ENCODE peak calls at places on chromosomes 11 and 22, in four cellular contexts. One of them, this sample, is unnamed.
A peak's percentile ranks its signal among the peaks of the same experiment; 100 is the strongest.

GRCh38 chr22:49197500-49197899 is 630.2 kb downstream of the BRD1 start:
- DNase-seq in HCT116: no peak
- DNase-seq in neural progenitor cell: peak; percentile 48
- DNase-seq in SK-N-SH: no peak
- DNase-seq in this sample: no peak

GRCh38 chr11:34263462-34264186 is 94.2 kb downstream of the ABTB2 start:
- DNase-seq in SK-N-SH: no peak
- DNase-seq in HCT116: peak; percentile 99
- DNase-seq in neural progenitor cell: no peak
- DNase-seq in this sample: peak; percentile 95

GRCh38 chr11:68040121-68040956 is 1.5 kb downstream of the TCIRG1 start:
- DNase-seq in neural progenitor cell: peak; percentile 45
- DNase-seq in SK-N-SH: peak; percentile 86
- DNase-seq in HCT116: no peak
- DNase-seq in this sample: peak; percentile 73

GRCh38 chr11:19472679-19473078 is 231.9 kb upstream of the E2F8 start:
- DNase-seq in neural progenitor cell: no peak
- DNase-seq in SK-N-SH: no peak
- DNase-seq in HCT116: no peak
- DNase-seq in this sample: no peak

GRCh38 chr11:17515443-17516176 is 28.6 kb downstream of the USH1C start:
- DNase-seq in HCT116: no peak
- DNase-seq in neural progenitor cell: no peak
- DNase-seq in SK-N-SH: peak; percentile 83
- DNase-seq in this sample: no peak

GRCh38 chr11:35953081-35953480 is 9.2 kb downstream of the LDLRAD3 start:
- DNase-seq in neural progenitor cell: no peak
- DNase-seq in SK-N-SH: peak; percentile 56
- DNase-seq in HCT116: no peak
- DNase-seq in this sample: peak; percentile 31

GRCh38 chr11:29352273-29352672 is 664.6 kb downstream of the KCNA4 start:
- DNase-seq in SK-N-SH: no peak
- DNase-seq in neural progenitor cell: peak; percentile 8
- DNase-seq in HCT116: no peak
- DNase-seq in this sample: no peak

GRCh38 chr11:8328848-8329330 is 65.2 kb upstream of the LMO1 start:
- DNase-seq in HCT116: peak; percentile 89
- DNase-seq in neural progenitor cell: peak; percentile 95
- DNase-seq in SK-N-SH: peak; percentile 89
- DNase-seq in this sample: peak; percentile 97

GRCh38 chr11:39741066-39741465 is 1718.4 kb downstream of the LRRC4C start:
- DNase-seq in neural progenitor cell: no peak
- DNase-seq in HCT116: no peak
- DNase-seq in SK-N-SH: no peak
- DNase-seq in this sample: peak; percentile 67

GRCh38 chr11:2298795-2299747 is 2.6 kb downstream of the C11orf21 start:
- DNase-seq in HCT116: no peak
- DNase-seq in SK-N-SH: peak; percentile 62
- DNase-seq in neural progenitor cell: peak; percentile 84
- DNase-seq in this sample: peak; percentile 70

GRCh38 chr11:31005202-31005601 is 364.3 kb downstream of the DCDC1 start:
- DNase-seq in neural progenitor cell: no peak
- DNase-seq in HCT116: no peak
- DNase-seq in SK-N-SH: no peak
- DNase-seq in this sample: no peak

GRCh38 chr11:122215244-122215992 is 99.4 kb upstream of the BLID start:
- DNase-seq in neural progenitor cell: peak; percentile 82
- DNase-seq in SK-N-SH: peak; percentile 88
- DNase-seq in HCT116: peak; percentile 51
- DNase-seq in this sample: peak; percentile 80

GRCh38 chr11:125314264-125315087 is 149.9 kb downstream of the PKNOX2 start:
- DNase-seq in SK-N-SH: no peak
- DNase-seq in neural progenitor cell: no peak
- DNase-seq in HCT116: no peak
- DNase-seq in this sample: no peak

GRCh38 chr22:37611202-37611601 is 2.6 kb downstream of the GGA1 start:
- DNase-seq in SK-N-SH: no peak
- DNase-seq in neural progenitor cell: no peak
- DNase-seq in HCT116: no peak
- DNase-seq in this sample: no peak
- H3K9ac ChIP-seq in SK-N-SH: no peak overlapping the region
- H3K9ac ChIP-seq in neural progenitor cell: no peak overlapping the region
- H3K9ac ChIP-seq in HCT116: no peak overlapping the region
- H3K9ac ChIP-seq in this sample: no peak overlapping the region

DNA sequence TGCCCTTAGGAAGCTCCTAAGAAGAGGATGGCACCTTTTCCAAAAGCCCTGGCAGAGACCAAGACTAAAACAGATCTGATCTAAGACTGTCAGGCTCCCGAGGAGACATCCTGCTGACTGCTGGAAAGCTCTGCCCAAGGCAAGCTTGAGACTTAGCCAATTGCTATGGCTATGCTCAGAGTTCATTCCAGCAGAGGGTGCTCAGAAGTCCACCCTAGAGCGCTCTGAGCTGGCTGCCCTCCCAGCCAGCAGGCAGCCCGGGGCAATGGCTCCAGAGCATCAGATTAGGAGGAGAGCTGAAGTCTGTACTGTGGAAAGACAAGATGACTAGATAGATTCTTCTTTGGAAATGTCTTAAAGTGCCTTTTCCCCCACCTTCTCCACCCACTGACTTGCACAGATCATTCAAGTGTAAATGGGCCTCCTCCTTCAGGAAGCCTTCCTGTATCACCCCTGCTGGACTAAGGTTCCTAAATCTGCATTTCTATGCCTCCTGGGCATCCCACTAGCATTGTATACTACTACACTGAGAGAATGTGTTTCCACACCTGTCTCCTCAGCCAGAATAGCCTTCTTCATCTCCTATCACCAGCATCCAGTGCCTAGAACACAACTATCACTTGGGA is 23.4 kb downstream of the LRRC55 start:
- DNase-seq in HCT116: no peak
- DNase-seq in SK-N-SH: no peak
- DNase-seq in neural progenitor cell: no peak
- DNase-seq in this sample: peak; percentile 10
- TF ChIP-seq EZH2phosphoT487 in HCT116: no peak
- TF ChIP-seq EZH2phosphoT487 in SK-N-SH: no peak
- TF ChIP-seq EZH2phosphoT487 in neural progenitor cell: no peak
- TF ChIP-seq EZH2phosphoT487 in this sample: no peak

GRCh38 chr11:112784323-112785073 is 176.7 kb upstream of the NCAM1 start:
- DNase-seq in SK-N-SH: peak; percentile 84
- DNase-seq in HCT116: no peak
- DNase-seq in neural progenitor cell: peak; percentile 39
- DNase-seq in this sample: no peak
- H3K9ac ChIP-seq in SK-N-SH: peak overlapping the region; percentile 15
- H3K9ac ChIP-seq in HCT116: no peak overlapping the region
- H3K9ac ChIP-seq in neural progenitor cell: no peak overlapping the region
- H3K9ac ChIP-seq in this sample: no peak overlapping the region

GRCh38 chr11:76030286-76030685 is 176.0 kb downstream of the WNT11 start:
- DNase-seq in SK-N-SH: no peak
- DNase-seq in HCT116: no peak
- DNase-seq in neural progenitor cell: no peak
- DNase-seq in this sample: peak; percentile 99
- TF ChIP-seq EZH2phosphoT487 in SK-N-SH: no peak
- TF ChIP-seq EZH2phosphoT487 in HCT116: no peak
- TF ChIP-seq EZH2phosphoT487 in neural progenitor cell: no peak
- TF ChIP-seq EZH2phosphoT487 in this sample: no peak

DNA sequence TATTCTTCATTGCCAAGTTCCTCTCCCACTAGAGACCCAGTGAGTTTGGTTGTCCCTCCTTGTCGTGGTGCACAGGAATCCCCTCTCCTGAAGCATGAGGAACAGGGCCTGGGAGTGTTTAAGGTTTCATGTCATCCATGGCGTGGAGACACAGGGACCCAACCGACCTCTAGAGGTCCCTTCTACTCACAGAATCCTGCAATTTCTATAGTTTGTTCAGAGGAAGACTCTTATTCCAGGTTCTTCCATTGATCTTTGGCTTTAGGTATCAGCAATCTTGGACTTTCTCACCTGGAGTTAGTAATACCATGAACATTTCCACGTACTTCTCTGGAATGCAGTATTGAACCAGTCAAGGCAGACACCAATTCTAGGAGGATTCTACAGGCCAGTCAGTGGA is 548.2 kb downstream of the NTM start:
- DNase-seq in neural progenitor cell: no peak
- DNase-seq in HCT116: no peak
- DNase-seq in SK-N-SH: no peak
- DNase-seq in this sample: no peak
- H3K9ac ChIP-seq in neural progenitor cell: no peak overlapping the region
- H3K9ac ChIP-seq in HCT116: no peak overlapping the region
- H3K9ac ChIP-seq in SK-N-SH: no peak overlapping the region
- H3K9ac ChIP-seq in this sample: no peak overlapping the region

DNA sequence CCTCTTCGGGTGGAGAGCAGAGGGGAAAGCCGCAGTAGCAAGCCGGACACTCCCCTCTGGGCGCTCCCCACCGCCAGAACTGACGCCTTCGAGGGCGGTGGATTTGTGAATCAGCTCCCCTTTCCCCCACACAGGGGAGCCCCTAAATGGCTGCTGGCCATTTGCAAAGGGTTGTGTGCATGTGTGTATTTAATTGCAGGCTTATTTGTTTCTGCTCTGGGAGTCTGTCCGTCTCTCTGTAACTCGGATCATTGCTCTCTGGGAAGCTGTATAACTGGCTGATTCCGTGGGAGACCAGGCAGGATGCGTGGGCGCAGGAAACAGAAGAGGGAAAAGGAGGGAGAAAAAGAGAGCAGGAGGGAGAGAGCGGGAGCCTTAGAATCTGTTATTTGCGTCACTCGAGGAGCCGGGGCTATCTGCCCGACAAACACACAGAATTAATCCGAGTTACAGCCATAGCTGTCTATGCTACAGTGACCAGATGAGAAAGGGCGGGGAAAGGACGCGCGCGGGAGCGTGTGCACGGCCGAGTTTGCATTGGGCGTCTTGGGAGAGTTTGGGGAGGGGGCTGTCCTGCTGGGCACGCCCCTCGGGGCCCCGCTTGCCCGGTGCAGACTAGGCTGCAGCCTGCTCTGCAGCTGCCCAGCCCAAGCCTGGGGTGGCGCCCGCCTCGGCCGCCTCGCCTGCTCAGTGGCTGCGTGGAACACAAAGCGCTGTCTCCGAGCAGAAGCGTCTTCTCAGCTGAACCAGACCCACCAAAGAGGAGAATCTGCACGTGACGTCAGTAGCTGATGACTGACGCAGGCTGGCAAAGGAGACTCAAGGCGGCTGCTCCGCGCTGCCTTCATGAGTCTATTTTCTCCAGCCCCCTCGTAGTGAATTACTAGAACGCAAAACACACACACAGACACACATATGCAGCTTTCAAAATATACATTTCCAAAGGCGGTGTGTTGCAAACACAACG is 105.3 kb upstream of the HSD17B12 start:
- DNase-seq in HCT116: no peak
- DNase-seq in neural progenitor cell: peak; percentile 87
- DNase-seq in SK-N-SH: peak; percentile 83
- DNase-seq in this sample: no peak
- TF ChIP-seq EZH2phosphoT487 in HCT116: no peak
- TF ChIP-seq EZH2phosphoT487 in neural progenitor cell: peak; percentile 77
- TF ChIP-seq EZH2phosphoT487 in SK-N-SH: no peak
- TF ChIP-seq EZH2phosphoT487 in this sample: no peak

DNA sequence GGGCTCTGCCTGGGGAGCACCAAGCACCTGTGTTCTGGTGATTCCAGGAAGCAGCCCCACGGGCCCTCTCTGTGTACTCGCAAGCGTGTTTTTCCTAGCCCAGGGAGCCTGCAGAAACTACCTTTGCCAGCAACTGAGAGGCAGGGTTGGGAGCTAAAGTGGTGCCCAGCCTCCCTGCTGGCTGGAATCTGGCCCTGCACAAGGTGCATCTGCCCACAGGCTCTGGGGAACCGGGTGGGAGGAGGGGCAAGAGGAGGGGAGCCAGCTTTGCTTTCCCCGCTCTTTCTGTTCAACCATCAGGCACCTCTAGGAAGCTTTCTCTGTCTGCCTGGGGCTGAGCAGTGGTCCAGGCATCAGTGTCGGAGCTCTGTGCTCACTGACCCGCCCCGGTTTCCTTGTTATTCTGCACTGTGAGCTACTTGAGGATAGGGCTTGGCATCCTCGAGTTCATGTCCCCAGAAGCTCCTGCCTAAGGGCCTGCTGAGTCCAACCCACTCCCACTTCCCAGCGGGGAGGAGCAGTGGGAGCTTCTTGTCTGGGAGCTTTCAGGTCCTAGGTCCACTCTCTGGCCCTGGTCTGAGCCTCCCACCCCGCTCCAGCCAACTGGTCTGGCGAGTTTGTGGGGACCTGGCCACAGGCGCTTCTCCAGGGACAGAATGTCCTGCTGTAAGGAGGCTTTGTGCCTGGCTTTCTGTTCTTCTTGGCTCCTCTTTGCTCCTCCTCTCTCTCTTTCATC is 14.9 kb downstream of the DAGLA start:
- DNase-seq in HCT116: no peak
- DNase-seq in neural progenitor cell: peak; percentile 55
- DNase-seq in SK-N-SH: peak; percentile 67
- DNase-seq in this sample: peak; percentile 44
- H3K9ac ChIP-seq in HCT116: peak overlapping the region; percentile 14
- H3K9ac ChIP-seq in neural progenitor cell: no peak overlapping the region
- H3K9ac ChIP-seq in SK-N-SH: no peak overlapping the region
- H3K9ac ChIP-seq in this sample: peak overlapping the region; percentile 66

GRCh38 chr11:87769626-87770025 is 405.6 kb downstream of the RAB38 start:
- DNase-seq in neural progenitor cell: no peak
- DNase-seq in HCT116: no peak
- DNase-seq in SK-N-SH: no peak
- DNase-seq in this sample: no peak

DNA sequence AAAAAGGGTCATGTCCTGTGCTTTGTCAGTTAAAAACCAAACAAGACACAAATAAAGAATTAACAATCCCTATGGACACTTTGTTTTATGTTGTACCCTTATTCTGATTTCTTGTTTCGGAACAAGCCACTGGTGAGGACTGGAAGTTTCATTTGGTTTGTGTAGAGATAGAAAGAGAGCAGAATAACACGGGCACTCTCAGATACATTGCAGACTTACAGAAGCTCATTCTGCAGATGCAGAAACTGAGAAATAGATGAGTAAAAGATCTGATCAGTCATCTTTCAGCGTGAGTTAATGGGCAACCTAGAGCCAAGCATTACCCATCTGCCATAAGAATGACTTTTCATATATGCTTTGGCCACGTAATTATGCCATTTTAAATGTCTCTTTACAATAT is 407.6 kb downstream of the RAB38 start:
- DNase-seq in HCT116: no peak
- DNase-seq in SK-N-SH: no peak
- DNase-seq in neural progenitor cell: no peak
- DNase-seq in this sample: no peak
- TF ChIP-seq EZH2phosphoT487 in HCT116: no peak
- TF ChIP-seq EZH2phosphoT487 in SK-N-SH: no peak
- TF ChIP-seq EZH2phosphoT487 in neural progenitor cell: no peak
- TF ChIP-seq EZH2phosphoT487 in this sample: no peak